ENCODE peak calls at places on chromosomes 11 and 22, in six cellular contexts. One of them, this sample, is unnamed.

GRCh38 chr22:37063436-37064420 is 12.2 kb downstream of the KCTD17 start:
- DNase-seq in colonic mucosa: peak
- DNase-seq in A549: no peak
- DNase-seq in CD4-positive, alpha-beta T cell: no peak
- DNase-seq in activated CD8-positive, alpha-beta T cell treated with anti-CD3 and anti-CD28 coated beads for 36 hours: peak
- DNase-seq in HFFc6: no peak
- DNase-seq in this sample: peak

GRCh38 chr22:19203839-19204238 is 25.3 kb upstream of the SLC25A1 start:
- DNase-seq in colonic mucosa: no peak
- DNase-seq in HFFc6: no peak
- DNase-seq in A549: no peak
- DNase-seq in CD4-positive, alpha-beta T cell: no peak
- DNase-seq in activated CD8-positive, alpha-beta T cell treated with anti-CD3 and anti-CD28 coated beads for 36 hours: no peak
- DNase-seq in this sample: no peak

GRCh38 chr11:61163714-61164609 is 2.7 kb upstream of the VPS37C start:
- DNase-seq in A549: no peak
- DNase-seq in colonic mucosa: no peak
- DNase-seq in activated CD8-positive, alpha-beta T cell treated with anti-CD3 and anti-CD28 coated beads for 36 hours: peak
- DNase-seq in HFFc6: no peak
- DNase-seq in CD4-positive, alpha-beta T cell: no peak
- DNase-seq in this sample: no peak

GRCh38 chr11:12246169-12246568 is 131.2 kb upstream of the PARVA start:
- DNase-seq in activated CD8-positive, alpha-beta T cell treated with anti-CD3 and anti-CD28 coated beads for 36 hours: no peak
- DNase-seq in CD4-positive, alpha-beta T cell: no peak
- DNase-seq in colonic mucosa: no peak
- DNase-seq in A549: no peak
- DNase-seq in HFFc6: no peak
- DNase-seq in this sample: no peak

GRCh38 chr11:79413258-79413657 is 27.6 kb downstream of the TENM4 start:
- DNase-seq in activated CD8-positive, alpha-beta T cell treated with anti-CD3 and anti-CD28 coated beads for 36 hours: no peak
- DNase-seq in colonic mucosa: peak
- DNase-seq in CD4-positive, alpha-beta T cell: no peak
- DNase-seq in HFFc6: peak
- DNase-seq in A549: no peak
- DNase-seq in this sample: no peak

GRCh38 chr11:76282786-76283185 is 76.5 kb upstream of the WNT11 start:
- DNase-seq in activated CD8-positive, alpha-beta T cell treated with anti-CD3 and anti-CD28 coated beads for 36 hours: no peak
- DNase-seq in CD4-positive, alpha-beta T cell: no peak
- DNase-seq in HFFc6: no peak
- DNase-seq in colonic mucosa: no peak
- DNase-seq in A549: no peak
- DNase-seq in this sample: no peak

GRCh38 chr11:107956543-107956942 is 28.3 kb downstream of the RAB39A start:
- DNase-seq in colonic mucosa: no peak
- DNase-seq in CD4-positive, alpha-beta T cell: no peak
- DNase-seq in activated CD8-positive, alpha-beta T cell treated with anti-CD3 and anti-CD28 coated beads for 36 hours: no peak
- DNase-seq in HFFc6: no peak
- DNase-seq in A549: no peak
- DNase-seq in this sample: no peak

GRCh38 chr22:49628351-49629023 is 199.2 kb downstream of the BRD1 start:
- DNase-seq in activated CD8-positive, alpha-beta T cell treated with anti-CD3 and anti-CD28 coated beads for 36 hours: no peak
- DNase-seq in A549: no peak
- DNase-seq in colonic mucosa: no peak
- DNase-seq in CD4-positive, alpha-beta T cell: no peak
- DNase-seq in HFFc6: no peak
- DNase-seq in this sample: no peak

GRCh38 chr11:130425156-130425555 is 3.3 kb downstream of the ADAMTS8 start:
- DNase-seq in CD4-positive, alpha-beta T cell: no peak
- DNase-seq in colonic mucosa: no peak
- DNase-seq in HFFc6: no peak
- DNase-seq in A549: no peak
- DNase-seq in activated CD8-positive, alpha-beta T cell treated with anti-CD3 and anti-CD28 coated beads for 36 hours: no peak
- DNase-seq in this sample: no peak

GRCh38 chr11:94968334-94968958 is 4.9 kb downstream of the CWC15 start:
- DNase-seq in activated CD8-positive, alpha-beta T cell treated with anti-CD3 and anti-CD28 coated beads for 36 hours: no peak
- DNase-seq in HFFc6: peak
- DNase-seq in CD4-positive, alpha-beta T cell: no peak
- DNase-seq in colonic mucosa: no peak
- DNase-seq in A549: no peak
- DNase-seq in this sample: no peak

GRCh38 chr11:11020747-11021149 is 162.9 kb upstream of the ZBED5 start:
- DNase-seq in HFFc6: peak
- DNase-seq in A549: no peak
- DNase-seq in CD4-positive, alpha-beta T cell: no peak
- DNase-seq in colonic mucosa: no peak
- DNase-seq in activated CD8-positive, alpha-beta T cell treated with anti-CD3 and anti-CD28 coated beads for 36 hours: no peak
- DNase-seq in this sample: no peak

GRCh38 chr22:41768420-41768819 is 32.1 kb upstream of the CCDC134 start:
- DNase-seq in HFFc6: peak
- DNase-seq in colonic mucosa: no peak
- DNase-seq in activated CD8-positive, alpha-beta T cell treated with anti-CD3 and anti-CD28 coated beads for 36 hours: no peak
- DNase-seq in CD4-positive, alpha-beta T cell: no peak
- DNase-seq in A549: no peak
- DNase-seq in this sample: no peak

GRCh38 chr11:118175031-118175531 is 1.4 kb downstream of the SCN2B start:
- DNase-seq in colonic mucosa: no peak
- DNase-seq in A549: no peak
- DNase-seq in activated CD8-positive, alpha-beta T cell treated with anti-CD3 and anti-CD28 coated beads for 36 hours: no peak
- DNase-seq in HFFc6: peak
- DNase-seq in CD4-positive, alpha-beta T cell: no peak
- DNase-seq in this sample: no peak

GRCh38 chr11:28108909-28109308 is 721 bp downstream of the METTL15 start:
- DNase-seq in colonic mucosa: no peak
- DNase-seq in A549: no peak
- DNase-seq in CD4-positive, alpha-beta T cell: no peak
- DNase-seq in HFFc6: no peak
- DNase-seq in activated CD8-positive, alpha-beta T cell treated with anti-CD3 and anti-CD28 coated beads for 36 hours: no peak
- DNase-seq in this sample: no peak

GRCh38 chr22:43174941-43175531 is 11.9 kb downstream of the TTLL12 start:
- DNase-seq in A549: no peak
- DNase-seq in activated CD8-positive, alpha-beta T cell treated with anti-CD3 and anti-CD28 coated beads for 36 hours: no peak
- DNase-seq in CD4-positive, alpha-beta T cell: no peak
- DNase-seq in HFFc6: no peak
- DNase-seq in colonic mucosa: no peak
- DNase-seq in this sample: no peak

GRCh38 chr11:125720781-125721180 is 25.3 kb upstream of the PATE1 start:
- DNase-seq in activated CD8-positive, alpha-beta T cell treated with anti-CD3 and anti-CD28 coated beads for 36 hours: no peak
- DNase-seq in A549: no peak
- DNase-seq in CD4-positive, alpha-beta T cell: no peak
- DNase-seq in colonic mucosa: no peak
- DNase-seq in HFFc6: no peak
- DNase-seq in this sample: no peak

GRCh38 chr11:125728969-125729368 is 17.1 kb upstream of the PATE1 start:
- DNase-seq in HFFc6: no peak
- DNase-seq in colonic mucosa: no peak
- DNase-seq in CD4-positive, alpha-beta T cell: no peak
- DNase-seq in A549: no peak
- DNase-seq in activated CD8-positive, alpha-beta T cell treated with anti-CD3 and anti-CD28 coated beads for 36 hours: no peak
- DNase-seq in this sample: no peak

DNA sequence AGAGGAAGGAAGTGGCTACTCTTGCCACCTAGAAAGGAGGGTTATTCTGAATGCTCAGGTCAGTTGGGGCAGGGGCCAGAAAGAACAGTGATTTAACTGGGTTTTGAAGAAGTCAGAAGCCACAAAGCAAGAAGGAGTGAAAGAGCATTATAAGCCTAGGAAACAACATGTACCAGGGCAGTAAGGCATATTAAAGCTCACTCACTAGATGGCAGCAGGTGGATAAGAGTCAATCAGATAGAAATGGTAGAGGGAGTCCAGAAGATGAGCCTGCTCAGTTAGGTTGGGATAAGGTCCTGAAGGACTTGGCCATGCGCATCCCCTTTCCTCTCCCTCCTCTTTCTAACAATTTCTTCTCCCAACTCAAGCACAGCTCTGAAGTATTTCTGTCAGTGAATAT is 22.0 kb upstream of the PATE1 start:
- DNase-seq in A549: no peak
- DNase-seq in activated CD8-positive, alpha-beta T cell treated with anti-CD3 and anti-CD28 coated beads for 36 hours: no peak
- DNase-seq in HFFc6: peak
- DNase-seq in CD4-positive, alpha-beta T cell: no peak
- DNase-seq in colonic mucosa: no peak
- DNase-seq in this sample: no peak
- TF ChIP-seq CTCF in A549: peak
- TF ChIP-seq CTCF in activated CD8-positive, alpha-beta T cell treated with anti-CD3 and anti-CD28 coated beads for 36 hours: no peak
- TF ChIP-seq CTCF in HFFc6: peak
- TF ChIP-seq CTCF in CD4-positive, alpha-beta T cell: no peak
- TF ChIP-seq CTCF in colonic mucosa: no peak
- TF ChIP-seq CTCF in this sample: no peak

DNA sequence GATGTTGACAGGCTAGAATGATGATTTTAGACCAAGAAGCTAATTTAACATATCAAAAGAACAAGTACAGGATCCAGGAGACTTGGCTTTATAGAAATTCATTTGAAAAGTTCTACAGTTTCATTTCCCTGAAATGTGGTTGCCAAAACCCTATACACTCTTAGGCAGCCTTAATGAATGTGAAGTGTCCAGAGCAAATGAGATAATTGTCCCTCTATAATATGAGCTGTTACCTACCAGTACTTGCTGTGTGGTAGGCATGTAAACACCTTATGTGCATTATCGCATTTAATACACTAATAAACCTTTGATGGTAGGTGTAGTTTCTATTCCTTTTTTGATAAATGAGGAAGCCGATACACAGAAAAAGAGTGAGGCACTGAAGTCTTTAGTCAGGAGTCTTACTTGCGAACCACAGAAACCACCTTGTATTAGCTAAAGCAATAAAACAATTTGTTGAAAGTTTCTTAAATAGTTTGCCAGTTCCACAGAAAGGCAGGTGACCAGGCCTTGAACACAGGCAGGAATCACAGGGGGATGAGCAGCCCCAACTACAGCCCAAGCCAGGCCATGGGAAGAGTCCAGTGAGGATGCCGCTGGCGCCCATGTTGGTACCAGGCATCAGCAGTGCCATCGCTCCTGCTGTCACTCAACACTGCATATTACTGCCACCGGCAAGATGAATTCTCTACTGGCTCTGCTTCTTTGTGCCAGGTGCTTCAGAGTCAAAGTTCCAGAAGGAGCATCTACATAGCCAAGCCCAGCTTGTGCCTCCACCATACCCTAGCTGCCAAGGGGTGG is 81.7 kb downstream of the SWAP70 start:
- DNase-seq in colonic mucosa: no peak
- DNase-seq in CD4-positive, alpha-beta T cell: no peak
- DNase-seq in activated CD8-positive, alpha-beta T cell treated with anti-CD3 and anti-CD28 coated beads for 36 hours: no peak
- DNase-seq in A549: no peak
- DNase-seq in HFFc6: no peak
- DNase-seq in this sample: no peak
- TF ChIP-seq CTCF in colonic mucosa: no peak
- TF ChIP-seq CTCF in CD4-positive, alpha-beta T cell: no peak
- TF ChIP-seq CTCF in activated CD8-positive, alpha-beta T cell treated with anti-CD3 and anti-CD28 coated beads for 36 hours: no peak
- TF ChIP-seq CTCF in A549: no peak
- TF ChIP-seq CTCF in HFFc6: no peak
- TF ChIP-seq CTCF in this sample: no peak

GRCh38 chr11:6473481-6474422 is at the start of gene TRIM3:
- DNase-seq in activated CD8-positive, alpha-beta T cell treated with anti-CD3 and anti-CD28 coated beads for 36 hours: peak
- DNase-seq in colonic mucosa: peak
- DNase-seq in A549: peak
- DNase-seq in HFFc6: peak
- DNase-seq in CD4-positive, alpha-beta T cell: peak
- DNase-seq in this sample: peak
- TF ChIP-seq CTCF in activated CD8-positive, alpha-beta T cell treated with anti-CD3 and anti-CD28 coated beads for 36 hours: no peak
- TF ChIP-seq CTCF in colonic mucosa: no peak
- TF ChIP-seq CTCF in A549: peak
- TF ChIP-seq CTCF in HFFc6: peak
- TF ChIP-seq CTCF in CD4-positive, alpha-beta T cell: no peak
- TF ChIP-seq CTCF in this sample: no peak

DNA sequence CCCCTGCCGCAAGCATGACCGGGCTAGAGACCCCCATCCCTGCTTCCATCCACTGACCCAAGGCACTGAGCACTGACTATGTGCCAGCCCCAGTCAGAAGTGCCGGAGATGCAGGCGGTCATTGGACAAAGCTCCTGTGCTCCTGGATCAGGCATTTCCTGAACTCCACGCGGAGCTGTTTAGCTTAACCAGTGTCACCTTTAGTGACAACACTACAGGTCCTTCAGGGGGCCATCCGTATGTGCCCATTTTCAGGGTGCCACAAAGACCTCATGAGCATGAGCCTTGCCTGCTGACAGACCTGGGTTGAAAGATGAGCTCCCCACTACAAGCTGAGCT is 63.0 kb upstream of the FGF3 start:
- DNase-seq in activated CD8-positive, alpha-beta T cell treated with anti-CD3 and anti-CD28 coated beads for 36 hours: no peak
- DNase-seq in colonic mucosa: no peak
- DNase-seq in HFFc6: no peak
- DNase-seq in A549: no peak
- DNase-seq in CD4-positive, alpha-beta T cell: no peak
- DNase-seq in this sample: no peak
- TF ChIP-seq CTCF in activated CD8-positive, alpha-beta T cell treated with anti-CD3 and anti-CD28 coated beads for 36 hours: no peak
- TF ChIP-seq CTCF in colonic mucosa: no peak
- TF ChIP-seq CTCF in HFFc6: no peak
- TF ChIP-seq CTCF in A549: peak
- TF ChIP-seq CTCF in CD4-positive, alpha-beta T cell: no peak
- TF ChIP-seq CTCF in this sample: no peak

This sample was measured in Calu3.